ENCODE peak calls at places on chromosome 6, in ten cellular contexts. One of them, this sample, is unnamed.

GRCh38 chr6:5090603-5091002 is 5.5 kb downstream of the PPP1R3G start:
- ATAC-seq in omental fat pad: no peak
- ATAC-seq in left cardiac atrium: no peak
- ATAC-seq in mucosa of descending colon: no peak
- ATAC-seq in naive thymus-derived CD4-positive, alpha-beta T cell: no peak
- ATAC-seq in A549: no peak
- ATAC-seq in effector memory CD8-positive, alpha-beta T cell: no peak
- ATAC-seq in Panc1: no peak
- ATAC-seq in pancreas: no peak
- ATAC-seq in heart right ventricle: no peak
- ATAC-seq in this sample: peak

GRCh38 chr6:6003334-6004146 is 3.2 kb downstream of the NRN1 start:
- ATAC-seq in omental fat pad: no peak
- ATAC-seq in left cardiac atrium: peak
- ATAC-seq in mucosa of descending colon: peak
- ATAC-seq in naive thymus-derived CD4-positive, alpha-beta T cell: no peak
- ATAC-seq in A549: peak
- ATAC-seq in effector memory CD8-positive, alpha-beta T cell: peak
- ATAC-seq in Panc1: no peak
- ATAC-seq in pancreas: no peak
- ATAC-seq in heart right ventricle: peak
- ATAC-seq in this sample: no peak

GRCh38 chr6:80488190-80488589 is 381.7 kb downstream of the BCKDHB start:
- ATAC-seq in omental fat pad: no peak
- ATAC-seq in left cardiac atrium: no peak
- ATAC-seq in mucosa of descending colon: no peak
- ATAC-seq in naive thymus-derived CD4-positive, alpha-beta T cell: no peak
- ATAC-seq in A549: no peak
- ATAC-seq in effector memory CD8-positive, alpha-beta T cell: no peak
- ATAC-seq in Panc1: no peak
- ATAC-seq in pancreas: no peak
- ATAC-seq in heart right ventricle: no peak
- ATAC-seq in this sample: peak

GRCh38 chr6:16352821-16353438 is 114.5 kb downstream of the GMPR start:
- ATAC-seq in omental fat pad: no peak
- ATAC-seq in left cardiac atrium: no peak
- ATAC-seq in mucosa of descending colon: no peak
- ATAC-seq in naive thymus-derived CD4-positive, alpha-beta T cell: no peak
- ATAC-seq in A549: no peak
- ATAC-seq in effector memory CD8-positive, alpha-beta T cell: no peak
- ATAC-seq in Panc1: no peak
- ATAC-seq in pancreas: no peak
- ATAC-seq in heart right ventricle: no peak
- ATAC-seq in this sample: no peak

GRCh38 chr6:32977953-32978324 is 9.5 kb downstream of the BRD2 start:
- ATAC-seq in omental fat pad: no peak
- ATAC-seq in left cardiac atrium: no peak
- ATAC-seq in mucosa of descending colon: no peak
- ATAC-seq in naive thymus-derived CD4-positive, alpha-beta T cell: no peak
- ATAC-seq in A549: no peak
- ATAC-seq in effector memory CD8-positive, alpha-beta T cell: no peak
- ATAC-seq in Panc1: no peak
- ATAC-seq in pancreas: no peak
- ATAC-seq in heart right ventricle: no peak
- ATAC-seq in this sample: no peak

GRCh38 chr6:157569543-157569942 is 188.6 kb downstream of the ZDHHC14 start:
- ATAC-seq in omental fat pad: no peak
- ATAC-seq in left cardiac atrium: no peak
- ATAC-seq in mucosa of descending colon: peak
- ATAC-seq in naive thymus-derived CD4-positive, alpha-beta T cell: peak
- ATAC-seq in A549: no peak
- ATAC-seq in effector memory CD8-positive, alpha-beta T cell: peak
- ATAC-seq in Panc1: no peak
- ATAC-seq in pancreas: no peak
- ATAC-seq in heart right ventricle: no peak
- ATAC-seq in this sample: peak

GRCh38 chr6:36177166-36177565 is 19.4 kb upstream of the BRPF3 start:
- ATAC-seq in omental fat pad: no peak
- ATAC-seq in left cardiac atrium: no peak
- ATAC-seq in mucosa of descending colon: no peak
- ATAC-seq in naive thymus-derived CD4-positive, alpha-beta T cell: no peak
- ATAC-seq in A549: no peak
- ATAC-seq in effector memory CD8-positive, alpha-beta T cell: no peak
- ATAC-seq in Panc1: no peak
- ATAC-seq in pancreas: no peak
- ATAC-seq in heart right ventricle: no peak
- ATAC-seq in this sample: peak

GRCh38 chr6:80605165-80605989 is 498.9 kb downstream of the BCKDHB start:
- ATAC-seq in omental fat pad: no peak
- ATAC-seq in left cardiac atrium: no peak
- ATAC-seq in mucosa of descending colon: no peak
- ATAC-seq in naive thymus-derived CD4-positive, alpha-beta T cell: no peak
- ATAC-seq in A549: peak
- ATAC-seq in effector memory CD8-positive, alpha-beta T cell: no peak
- ATAC-seq in Panc1: no peak
- ATAC-seq in pancreas: peak
- ATAC-seq in heart right ventricle: no peak
- ATAC-seq in this sample: no peak

GRCh38 chr6:123329337-123329736 is 307.4 kb downstream of the TRDN start:
- ATAC-seq in omental fat pad: no peak
- ATAC-seq in left cardiac atrium: no peak
- ATAC-seq in mucosa of descending colon: no peak
- ATAC-seq in naive thymus-derived CD4-positive, alpha-beta T cell: no peak
- ATAC-seq in A549: no peak
- ATAC-seq in effector memory CD8-positive, alpha-beta T cell: no peak
- ATAC-seq in Panc1: no peak
- ATAC-seq in pancreas: no peak
- ATAC-seq in heart right ventricle: no peak
- ATAC-seq in this sample: no peak

This sample was measured in activated T-helper 17 cell treated with anti-CD3 and anti-CD28 coated beads, Interleukin-2, amount 50 U/mL, for 72 hours.